ENCODE peak calls at places on chromosome 4, in four cellular contexts. V is neuronal stem cell, H is iPS-NIHi11, D is T-helper 2 cell. M is an unnamed sample.

GRCh38 chr4:104491396-104491821 is 3.3 kb downstream of the CXXC4 start:
- DNase-seq in D (no peak), H (peak; percentile 50), V (peak; percentile 69), M (peak; percentile 85)

GRCh38 chr4:74794341-74794801 is at the start of gene BTC:
- DNase-seq in D (no peak), V (peak; percentile 18), H (peak; percentile 56), M (no peak)

GRCh38 chr4:169707958-169708643 is 49.6 kb downstream of the HPF1 start:
- DNase-seq in V (no peak), H (no peak), D (no peak), M (no peak)

GRCh38 chr4:176241703-176242102 is 27.3 kb downstream of the ASB5 start:
- DNase-seq in H (no peak), V (no peak), D (no peak), M (no peak)

GRCh38 chr4:74692973-74693372 is 101.3 kb downstream of the BTC start:
- DNase-seq in H (no peak), V (no peak), D (no peak), M (no peak)

GRCh38 chr4:166386491-166387367 is 513.7 kb downstream of the TLL1 start:
- DNase-seq in V (no peak), H (no peak), D (no peak), M (no peak)

GRCh38 chr4:41319553-41319952 is 62.8 kb downstream of the UCHL1 start:
- DNase-seq in D (no peak), V (no peak), H (no peak), M (no peak)

GRCh38 chr4:24137963-24138601 is 248.2 kb upstream of the PPARGC1A start:
- DNase-seq in H (no peak), D (no peak), V (no peak), M (no peak)

GRCh38 chr4:2935762-2936743 is 27.2 kb downstream of the NOP14 start:
- DNase-seq in D (peak; percentile 68), H (no peak), V (no peak), M (no peak)

GRCh38 chr4:149738156-149738555 is 77.5 kb downstream of the IQCM start:
- DNase-seq in V (no peak), H (no peak), D (no peak), M (no peak)

GRCh38 chr4:4524364-4524763 is 17.5 kb downstream of the STX18 start:
- DNase-seq in V (no peak), D (peak; percentile 4), H (peak; percentile 41), M (peak; percentile 45)

GRCh38 chr4:125735107-125735506 is 420.4 kb downstream of the FAT4 start:
- DNase-seq in H (peak; percentile 49), D (no peak), V (peak; percentile 46), M (peak; percentile 36)

GRCh38 chr4:3470244-3471097 is 7.4 kb downstream of the DOK7 start:
- DNase-seq in V (no peak), H (no peak), D (no peak), M (no peak)

GRCh38 chr4:13548984-13549546 is 4.8 kb upstream of the NKX3-2 start:
- DNase-seq in D (peak; percentile 84), H (peak; percentile 88), V (peak; percentile 90), M (peak; percentile 90)

GRCh38 chr4:11505225-11505971 is 76.7 kb upstream of the HS3ST1 start:
- DNase-seq in H (no peak), V (no peak), D (no peak), M (no peak)

M was measured in retina.